ENCODE peak calls at places on chromosomes 12 and 14, in six cellular contexts. I, M, H, J, Y and A are unnamed samples.

GRCh38 chr12:104555650-104556049 is 98.9 kb downstream of the CHST11 start:
- DNase-seq in I (no peak), M (no peak), H (peak; percentile 14), J (no peak), Y (no peak), A (no peak)

GRCh38 chr12:61991663-61992062 is 268.5 kb upstream of the USP15 start:
- DNase-seq in I (no peak), M (no peak), H (no peak), J (no peak), Y (no peak), A (no peak)

GRCh38 chr12:70756118-70756517 is 118.9 kb upstream of the PTPRB start:
- DNase-seq in I (no peak), M (no peak), H (no peak), J (no peak), Y (no peak), A (no peak)

GRCh38 chr12:106710143-106710893 is 64.2 kb upstream of the RIC8B start:
- DNase-seq in I (no peak), M (peak; percentile 59), H (no peak), J (no peak), Y (no peak), A (no peak)

GRCh38 chr12:107236824-107237467 is 143.6 kb upstream of the CRY1 start:
- DNase-seq in I (peak; percentile 68), M (no peak), H (no peak), J (no peak), Y (no peak), A (no peak)

GRCh38 chr12:87202189-87202588 is 827.0 kb downstream of the C12orf50 start:
- DNase-seq in I (no peak), M (no peak), H (no peak), J (no peak), Y (no peak), A (no peak)

GRCh38 chr12:113403435-113404415 is at the start of gene SDS:
- DNase-seq in I (peak; percentile 35), M (peak; percentile 60), H (no peak), J (no peak), Y (peak; percentile 65), A (no peak)

GRCh38 chr12:120118710-120119097 is 2.2 kb upstream of the RAB35 start:
- DNase-seq in I (no peak), M (no peak), H (no peak), J (no peak), Y (no peak), A (no peak)

GRCh38 chr12:115419145-115419646 is 735.2 kb upstream of the TBX3 start:
- DNase-seq in I (no peak), M (no peak), H (no peak), J (no peak), Y (no peak), A (no peak)

GRCh38 chr12:91460457-91460856 is 277.8 kb upstream of the DCN start:
- DNase-seq in I (no peak), M (no peak), H (no peak), J (no peak), Y (no peak), A (no peak)

GRCh38 chr12:132161796-132162507 is 17.7 kb downstream of the NOC4L start:
- DNase-seq in I (no peak), M (no peak), H (no peak), J (no peak), Y (peak; percentile 13), A (no peak)

GRCh38 chr14:66496188-66496807 is 10.1 kb downstream of the CCDC196 start:
- DNase-seq in I (no peak), M (no peak), H (no peak), J (no peak), Y (no peak), A (no peak)

GRCh38 chr12:51238037-51238509 is 553 bp upstream of the DAZAP2 start:
- DNase-seq in I (no peak), M (no peak), H (peak; percentile 68), J (peak; percentile 35), Y (no peak), A (peak; percentile 31)

GRCh38 chr12:69266045-69266635 is 26.8 kb downstream of the CPSF6 start:
- DNase-seq in I (no peak), M (no peak), H (peak; percentile 16), J (no peak), Y (no peak), A (no peak)

GRCh38 chr14:92906823-92907222 is 16.1 kb upstream of the CHGA start:
- DNase-seq in I (no peak), M (no peak), H (no peak), J (no peak), Y (no peak), A (no peak)

GRCh38 chr12:8860165-8860961 is 37.9 kb downstream of the A2ML1 start:
- DNase-seq in I (peak; percentile 20), M (peak; percentile 90), H (no peak), J (peak; percentile 43), Y (peak; percentile 13), A (peak; percentile 35)

GRCh38 chr14:95046711-95047681 is 110.3 kb downstream of the DICER1 start:
- DNase-seq in I (no peak), M (peak; percentile 40), H (no peak), J (no peak), Y (no peak), A (no peak)

GRCh38 chr12:66399626-66399931 is 97.3 kb downstream of the HELB start:
- DNase-seq in I (no peak), M (no peak), H (no peak), J (no peak), Y (no peak), A (no peak)

GRCh38 chr12:94941440-94941862 is 62.0 kb downstream of the NDUFA12 start:
- DNase-seq in I (no peak), M (no peak), H (peak; percentile 11), J (peak; percentile 20), Y (peak; percentile 40), A (no peak)

GRCh38 chr12:79527498-79527897 is 163.3 kb downstream of the PAWR start:
- DNase-seq in I (no peak), M (no peak), H (no peak), J (no peak), Y (no peak), A (no peak)

GRCh38 chr12:113905829-113906228 is 60.3 kb downstream of the RBM19 start:
- DNase-seq in I (no peak), M (no peak), H (no peak), J (no peak), Y (no peak), A (no peak)

GRCh38 chr12:95940514-95940913 is 1.9 kb downstream of the CCDC38 start:
- DNase-seq in I (no peak), M (no peak), H (no peak), J (no peak), Y (no peak), A (no peak)

GRCh38 chr12:124347805-124348658 is 53.1 kb downstream of the RFLNA start:
- DNase-seq in I (no peak), M (peak; percentile 76), H (no peak), J (no peak), Y (no peak), A (peak; percentile 16)

GRCh38 chr14:70052990-70053389 is 135.8 kb downstream of the SLC8A3 start:
- DNase-seq in I (peak; percentile 22), M (peak; percentile 81), H (no peak), J (no peak), Y (no peak), A (no peak)

GRCh38 chr12:88420460-88420859 is 159.8 kb downstream of the KITLG start:
- DNase-seq in I (peak; percentile 78), M (no peak), H (no peak), J (no peak), Y (no peak), A (no peak)

GRCh38 chr12:51753980-51754675 is 94.4 kb downstream of the FIGNL2 start:
- DNase-seq in I (no peak), M (no peak), H (no peak), J (no peak), Y (no peak), A (no peak)

GRCh38 chr14:95332641-95333040 is 12.9 kb upstream of the CLMN start:
- DNase-seq in I (no peak), M (no peak), H (no peak), J (no peak), Y (no peak), A (no peak)

GRCh38 chr12:8909752-8910151 is 4.6 kb upstream of the PHC1 start:
- DNase-seq in I (no peak), M (peak; percentile 53), H (no peak), J (no peak), Y (no peak), A (no peak)

GRCh38 chr12:79374543-79374942 is 316.2 kb downstream of the PAWR start:
- DNase-seq in I (no peak), M (no peak), H (no peak), J (no peak), Y (no peak), A (no peak)

GRCh38 chr12:113226696-113227095 is 5.4 kb downstream of the TPCN1 start:
- DNase-seq in I (no peak), M (no peak), H (no peak), J (no peak), Y (no peak), A (no peak)

GRCh38 chr12:95733156-95733825 is 57.3 kb downstream of the NTN4 start:
- DNase-seq in I (peak; percentile 65), M (no peak), H (no peak), J (no peak), Y (no peak), A (no peak)

GRCh38 chr12:100608776-100609175 is 35.3 kb downstream of the GAS2L3 start:
- DNase-seq in I (no peak), M (no peak), H (no peak), J (no peak), Y (peak; percentile 11), A (no peak)

GRCh38 chr12:131137009-131137835 is 183.5 kb downstream of the ADGRD1 start:
- DNase-seq in I (no peak), M (peak; percentile 47), H (no peak), J (no peak), Y (no peak), A (no peak)